ENCODE peak calls at places on chromosomes 3 and 15, in four cellular contexts. K is right lobe of liver, D is coronary artery, S is PC-9. C is an unnamed sample.

GRCh38 chr3:140342668-140343067 is 335.2 kb upstream of the TRIM42 start:
- DNase-seq in K (no peak), D (no peak), S (no peak), C (no peak)

GRCh38 chr15:95202569-95203349 is 971.4 kb downstream of the MCTP2 start:
- DNase-seq in K (no peak), D (no peak), S (no peak), C (no peak)

GRCh38 chr15:93418566-93418965 is 329.6 kb upstream of the RGMA start:
- DNase-seq in K (no peak), D (no peak), S (no peak), C (no peak)

GRCh38 chr3:10602769-10603768 is 97.7 kb upstream of the ATP2B2 start:
- DNase-seq in K (no peak), D (no peak), S (no peak), C (no peak)

GRCh38 chr3:149493315-149494021 is 19.0 kb downstream of the TM4SF4 start:
- DNase-seq in K (no peak), D (no peak), S (no peak), C (no peak)

GRCh38 chr3:64743166-64743565 is 55.4 kb upstream of the ADAMTS9 start:
- DNase-seq in K (no peak), D (no peak), S (no peak), C (no peak)

GRCh38 chr3:119609301-119609700 is 11.6 kb downstream of the PLA1A start:
- DNase-seq in K (no peak), D (no peak), S (no peak), C (peak; percentile 18)

GRCh38 chr3:36700537-36701248 is 63.7 kb downstream of the DCLK3 start:
- DNase-seq in K (peak; percentile 50), D (no peak), S (peak; percentile 55), C (no peak)

GRCh38 chr3:179513867-179514266 is 48.9 kb upstream of the ACTL6A start:
- DNase-seq in K (no peak), D (no peak), S (no peak), C (no peak)

GRCh38 chr15:86776120-86776519 is 696.4 kb downstream of the AGBL1 start:
- DNase-seq in K (no peak), D (no peak), S (no peak), C (no peak)

GRCh38 chr3:29451901-29452300 is 171.0 kb downstream of the RBMS3 start:
- DNase-seq in K (no peak), D (no peak), S (no peak), C (no peak)

GRCh38 chr3:65953881-65954733 is 84.6 kb downstream of the MAGI1 start:
- DNase-seq in K (peak; percentile 84), D (no peak), S (peak; percentile 39), C (no peak)

GRCh38 chr15:31398677-31399260 is 72.1 kb downstream of the KLF13 start:
- DNase-seq in K (no peak), D (no peak), S (no peak), C (no peak)

GRCh38 chr15:41493205-41493901 is at the start of gene ITPKA:
- DNase-seq in K (peak; percentile 80), D (no peak), S (peak; percentile 86), C (peak; percentile 71)

GRCh38 chr3:183695569-183696364 is 1.8 kb upstream of the YEATS2 start:
- DNase-seq in K (no peak), D (no peak), S (no peak), C (no peak)

GRCh38 chr3:109927161-109927560 is 589.8 kb upstream of the DPPA4 start:
- DNase-seq in K (no peak), D (no peak), S (peak; percentile 71), C (no peak)

GRCh38 chr3:36257117-36257516 is 123.2 kb upstream of the STAC start:
- DNase-seq in K (no peak), D (no peak), S (no peak), C (no peak)

GRCh38 chr3:155323063-155323666 is 29.7 kb upstream of the STRIT1 start:
- DNase-seq in K (no peak), D (no peak), S (peak; percentile 39), C (no peak)

GRCh38 chr15:85412956-85413854 is 32.8 kb downstream of the AKAP13 start:
- DNase-seq in K (peak; percentile 72), D (no peak), S (peak; percentile 59), C (peak; percentile 84)

GRCh38 chr3:45869638-45870037 is 16.7 kb upstream of the CCR9 start:
- DNase-seq in K (no peak), D (no peak), S (no peak), C (no peak)

GRCh38 chr3:72950801-72951200 is 45.8 kb upstream of the PPP4R2 start:
- DNase-seq in K (no peak), D (no peak), S (no peak), C (no peak)

GRCh38 chr3:112615942-112616731 is 24.8 kb downstream of the CCDC80 start:
- DNase-seq in K (no peak), D (no peak), S (no peak), C (no peak)

GRCh38 chr15:42858540-42858939 is 62.0 kb downstream of the TTBK2 start:
- DNase-seq in K (no peak), D (no peak), S (peak; percentile 56), C (no peak)

GRCh38 chr3:111713833-111714232 is 118.7 kb upstream of the ZBED2 start:
- DNase-seq in K (no peak), D (no peak), S (no peak), C (no peak)

GRCh38 chr3:50352762-50353161 is 2.1 kb downstream of the CYB561D2 start:
- DNase-seq in K (no peak), D (no peak), S (no peak), C (no peak)
- TF ChIP-seq CTCF in K (no peak), D (no peak), S (no peak), C (no peak)

GRCh38 chr3:24043985-24044384 is 98.9 kb downstream of the NR1D2 start:
- DNase-seq in K (no peak), D (no peak), S (no peak), C (no peak)
- H3K27ac ChIP-seq in K (no peak overlapping the region), D (peak overlapping the region; percentile 77), S (no peak overlapping the region), C (no peak overlapping the region)

GRCh38 chr3:129118745-129119144 is 2.9 kb downstream of the RAB43 start:
- DNase-seq in K (no peak), D (no peak), S (no peak), C (no peak)

GRCh38 chr3:129121016-129121791 is 400 bp downstream of the RAB43 start:
- DNase-seq in K (no peak), D (no peak), S (no peak), C (peak; percentile 60)

GRCh38 chr3:129121792-129122696 is at the start of gene RAB43:
- DNase-seq in K (peak; percentile 96), D (peak; percentile 94), S (peak; percentile 96), C (peak; percentile 83)

GRCh38 chr3:129119365-129120100 is 2.1 kb downstream of the RAB43 start:
- DNase-seq in K (peak; percentile 88), D (no peak), S (peak; percentile 28), C (no peak)

DNA sequence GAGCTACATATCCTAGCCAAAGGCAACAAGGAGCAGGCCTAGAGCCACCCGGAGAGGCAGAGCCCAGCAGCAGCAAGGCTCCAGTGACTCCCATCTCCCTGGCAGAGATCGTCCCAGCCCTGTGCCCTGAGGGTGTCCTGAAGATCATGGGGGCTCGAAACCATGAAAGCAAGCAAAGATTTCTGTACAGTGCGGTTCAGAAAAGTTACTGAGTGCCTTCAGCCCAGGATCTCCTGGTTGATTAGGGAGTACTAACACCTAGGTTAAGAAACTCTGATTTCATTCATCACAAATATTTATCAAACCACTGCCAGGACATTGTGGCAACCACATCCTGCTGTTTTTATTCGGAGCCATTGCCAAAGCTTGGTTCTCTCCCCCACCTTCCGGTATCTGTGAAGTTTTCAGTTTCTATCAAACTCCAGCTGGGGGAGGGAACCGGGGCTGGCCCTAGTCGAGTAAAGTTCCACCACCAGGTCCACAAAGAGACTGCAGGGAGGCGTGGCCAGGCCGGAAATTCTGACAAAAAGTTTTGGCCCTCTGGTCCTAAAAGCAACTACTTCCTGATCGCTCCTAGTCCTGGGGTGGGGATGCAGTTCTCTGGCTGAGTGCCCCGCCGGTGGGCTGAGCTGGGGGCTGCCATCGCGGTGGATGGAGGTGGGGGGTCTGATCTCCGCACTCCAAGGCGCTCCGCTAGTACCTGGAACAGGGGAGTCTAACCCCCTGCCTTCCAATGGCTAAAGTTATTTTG is 1.2 kb downstream of the RAB43 start:
- DNase-seq in K (peak; percentile 94), D (peak; percentile 96), S (peak; percentile 92), C (peak; percentile 94)
- TF ChIP-seq CTCF in K (peak; percentile 26), D (peak; percentile 17), S (no peak), C (peak; percentile 34)

GRCh38 chr15:63042879-63043340 is 363 bp downstream of the TPM1 start:
- DNase-seq in K (no peak), D (no peak), S (no peak), C (no peak)
- H3K27ac ChIP-seq in K (peak overlapping the region; percentile 62), D (peak overlapping the region; percentile 88), S (peak overlapping the region; percentile 93), C (peak overlapping the region; percentile 97)

DNA sequence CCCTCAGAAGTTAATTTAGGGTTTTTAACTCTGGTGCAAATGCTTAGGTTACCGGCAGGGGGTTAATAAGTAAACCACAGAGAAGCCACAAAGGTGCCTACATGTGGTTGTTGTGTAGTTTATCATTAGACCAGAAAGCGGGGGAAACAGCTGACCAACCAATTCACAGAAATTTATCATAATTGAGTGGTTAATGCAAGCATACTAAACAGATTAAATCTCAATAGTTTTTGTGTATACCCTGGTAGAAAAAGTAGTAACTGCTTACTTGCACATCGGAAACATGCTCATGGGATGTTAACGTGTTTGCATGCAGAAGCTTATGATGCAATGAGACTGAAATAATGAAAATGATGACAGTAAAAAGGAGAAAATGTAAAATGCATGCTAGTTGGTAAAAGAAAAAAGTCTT is 316.0 kb downstream of the PTPRG start:
- DNase-seq in K (no peak), D (no peak), S (no peak), C (no peak)
- TF ChIP-seq CTCF in K (peak; percentile 39), D (no peak), S (no peak), C (no peak)

GRCh38 chr15:78059110-78059839 is 18.2 kb downstream of the TBC1D2B start:
- DNase-seq in K (no peak), D (no peak), S (no peak), C (no peak)
- H3K27ac ChIP-seq in K (peak overlapping the region; percentile 30), D (no peak overlapping the region), S (peak overlapping the region; percentile 33), C (no peak overlapping the region)

GRCh38 chr15:65087411-65087810 is 10.9 kb downstream of the KBTBD13 start:
- DNase-seq in K (no peak), D (no peak), S (no peak), C (no peak)
- TF ChIP-seq CTCF in K (no peak), D (no peak), S (no peak), C (no peak)

DNA sequence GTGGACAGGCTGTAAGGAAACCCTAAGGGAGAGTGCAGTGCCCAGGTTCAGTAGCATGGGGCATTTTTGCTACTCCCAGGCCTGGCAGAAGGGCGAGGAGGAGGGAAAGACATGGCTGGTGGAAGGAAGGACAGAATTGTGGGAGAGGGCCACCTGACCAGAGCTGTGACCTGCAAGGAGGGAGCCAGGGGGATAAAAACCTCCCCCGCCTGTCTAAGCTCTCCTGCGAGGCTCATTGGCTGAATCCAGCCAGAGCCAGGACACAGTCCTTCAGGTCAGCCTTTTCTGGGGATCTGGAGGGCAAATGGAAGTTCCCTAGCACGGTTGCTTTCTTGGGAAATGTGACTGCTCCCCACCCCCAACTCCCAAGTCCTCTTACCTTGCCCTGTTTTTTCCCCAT is 13.3 kb upstream of the ANKDD1A start:
- DNase-seq in K (no peak), D (no peak), S (no peak), C (no peak)
- H3K27ac ChIP-seq in K (peak overlapping the region; percentile 63), D (peak overlapping the region; percentile 81), S (no peak overlapping the region), C (peak overlapping the region; percentile 86)

C was measured in right atrium auricular region.